ENCODE peak calls at places on chromosomes 6 and 20, in six cellular contexts. One of them, this sample, is unnamed.

GRCh38 chr20:3927486-3928291 is 38.5 kb downstream of the PANK2 start:
- DNase-seq in HFF-Myc: no peak
- DNase-seq in activated CD4-positive, CD25-positive, alpha-beta regulatory T cell: no peak
- DNase-seq in B cell: no peak
- DNase-seq in fibroblast of pulmonary artery: peak; percentile 78
- DNase-seq in activated T-helper 9 cell treated with anti-CD3 and anti-CD28 coated beads, Interleukin-2, amount 50 U/mL, for 16 hours: no peak
- DNase-seq in this sample: no peak

GRCh38 chr6:56359201-56359899 is 112.0 kb upstream of the COL21A1 start:
- DNase-seq in HFF-Myc: no peak
- DNase-seq in activated CD4-positive, CD25-positive, alpha-beta regulatory T cell: no peak
- DNase-seq in B cell: peak; percentile 68
- DNase-seq in fibroblast of pulmonary artery: peak; percentile 89
- DNase-seq in activated T-helper 9 cell treated with anti-CD3 and anti-CD28 coated beads, Interleukin-2, amount 50 U/mL, for 16 hours: no peak
- DNase-seq in this sample: no peak

GRCh38 chr6:150008588-150008987 is 16.7 kb downstream of the RAET1L start:
- DNase-seq in HFF-Myc: no peak
- DNase-seq in activated CD4-positive, CD25-positive, alpha-beta regulatory T cell: no peak
- DNase-seq in B cell: no peak
- DNase-seq in fibroblast of pulmonary artery: no peak
- DNase-seq in activated T-helper 9 cell treated with anti-CD3 and anti-CD28 coated beads, Interleukin-2, amount 50 U/mL, for 16 hours: peak; percentile 33
- DNase-seq in this sample: no peak

GRCh38 chr6:139429559-139430150 is 55.2 kb upstream of the CITED2 start:
- DNase-seq in HFF-Myc: no peak
- DNase-seq in activated CD4-positive, CD25-positive, alpha-beta regulatory T cell: no peak
- DNase-seq in B cell: no peak
- DNase-seq in fibroblast of pulmonary artery: no peak
- DNase-seq in activated T-helper 9 cell treated with anti-CD3 and anti-CD28 coated beads, Interleukin-2, amount 50 U/mL, for 16 hours: no peak
- DNase-seq in this sample: no peak

GRCh38 chr6:127516676-127517273 is 2.4 kb downstream of the MTCL3 start:
- DNase-seq in HFF-Myc: no peak
- DNase-seq in activated CD4-positive, CD25-positive, alpha-beta regulatory T cell: peak; percentile 7
- DNase-seq in B cell: peak; percentile 42
- DNase-seq in fibroblast of pulmonary artery: peak; percentile 56
- DNase-seq in activated T-helper 9 cell treated with anti-CD3 and anti-CD28 coated beads, Interleukin-2, amount 50 U/mL, for 16 hours: peak; percentile 26
- DNase-seq in this sample: no peak

GRCh38 chr6:148747493-148748160 is 797 bp downstream of the UST start:
- DNase-seq in HFF-Myc: no peak
- DNase-seq in activated CD4-positive, CD25-positive, alpha-beta regulatory T cell: peak; percentile 31
- DNase-seq in B cell: peak; percentile 75
- DNase-seq in fibroblast of pulmonary artery: peak; percentile 28
- DNase-seq in activated T-helper 9 cell treated with anti-CD3 and anti-CD28 coated beads, Interleukin-2, amount 50 U/mL, for 16 hours: peak; percentile 48
- DNase-seq in this sample: no peak

GRCh38 chr6:2938632-2939083 is 32.7 kb downstream of the SERPINB6 start:
- DNase-seq in HFF-Myc: no peak
- DNase-seq in activated CD4-positive, CD25-positive, alpha-beta regulatory T cell: no peak
- DNase-seq in B cell: no peak
- DNase-seq in fibroblast of pulmonary artery: peak; percentile 17
- DNase-seq in activated T-helper 9 cell treated with anti-CD3 and anti-CD28 coated beads, Interleukin-2, amount 50 U/mL, for 16 hours: no peak
- DNase-seq in this sample: no peak

GRCh38 chr6:155212616-155213380 is 51.0 kb upstream of the CLDN20 start:
- DNase-seq in HFF-Myc: no peak
- DNase-seq in activated CD4-positive, CD25-positive, alpha-beta regulatory T cell: no peak
- DNase-seq in B cell: no peak
- DNase-seq in fibroblast of pulmonary artery: no peak
- DNase-seq in activated T-helper 9 cell treated with anti-CD3 and anti-CD28 coated beads, Interleukin-2, amount 50 U/mL, for 16 hours: no peak
- DNase-seq in this sample: no peak